ENCODE peak calls at places on chromosomes 5 and 9, in six cellular contexts. X is T-helper 17 cell; J is activated CD8-positive, alpha-beta memory T cell treated with anti-CD3 and anti-CD28 coated beads for 4 hours; O is stimulated activated CD8-positive, alpha-beta memory T cell treated with anti-CD3 and anti-CD28 coated beads, Interleukin-15, amount 100 ng/mL, for 4 hours; F is GM13976; T is left cardiac atrium. Y is an unnamed sample.

GRCh38 chr5:169431386-169431785 is 130.4 kb upstream of the SLIT3 start:
- DNase-seq in F (no peak), O (no peak), J (no peak), T (no peak), X (no peak), Y (no peak)

GRCh38 chr9:12923472-12924009 is 148.7 kb downstream of the LURAP1L start:
- DNase-seq in T (peak), O (no peak), X (no peak), J (no peak), F (no peak), Y (peak)

GRCh38 chr9:6247266-6247665 is 31.7 kb downstream of the IL33 start:
- DNase-seq in T (no peak), X (no peak), O (no peak), J (no peak), F (no peak), Y (no peak)

GRCh38 chr5:146606838-146607237 is 90.8 kb upstream of the GPR151 start:
- DNase-seq in X (no peak), T (no peak), F (no peak), J (no peak), O (no peak), Y (no peak)

GRCh38 chr5:103667068-103667467 is 104.5 kb upstream of the NUDT12 start:
- DNase-seq in J (no peak), X (no peak), T (no peak), F (no peak), O (no peak), Y (no peak)

GRCh38 chr9:124264812-124265211 is 7.1 kb downstream of the NEK6 start:
- DNase-seq in F (peak), X (no peak), T (no peak), J (no peak), O (no peak), Y (no peak)

GRCh38 chr9:104778802-104779201 is 14.9 kb downstream of the NIPSNAP3B start:
- DNase-seq in T (no peak), X (no peak), F (no peak), J (no peak), O (no peak), Y (no peak)

GRCh38 chr5:139577689-139578347 is 16.7 kb downstream of the UBE2D2 start:
- DNase-seq in X (no peak), O (no peak), J (no peak), T (no peak), F (no peak), Y (no peak)

Y was measured in right atrium auricular region.